ENCODE peak calls at places on chromosomes 3 and 15, in five cellular contexts. P is GM12878, Q is HEK293T, V is HepG2, R is H1. G is an unnamed sample.

GRCh38 chr15:29018983-29019875 is 133.5 kb downstream of the APBA2 start:
- DNase-seq in R (no peak), Q (no peak), V (no peak), P (no peak), G (no peak)

GRCh38 chr3:153980252-153980590 is 141.0 kb upstream of the ARHGEF26 start:
- DNase-seq in R (no peak), Q (no peak), V (no peak), P (no peak), G (no peak)

GRCh38 chr15:100733088-100733487 is 130.7 kb downstream of the ASB7 start:
- DNase-seq in V (no peak), Q (no peak), R (peak), P (no peak), G (no peak)

GRCh38 chr3:156304406-156304805 is 184.0 kb downstream of the KCNAB1 start:
- DNase-seq in Q (no peak), R (no peak), V (no peak), P (no peak), G (no peak)

GRCh38 chr3:151456065-151456464 is 4.8 kb downstream of the IGSF10 start:
- DNase-seq in P (no peak), Q (no peak), R (no peak), V (no peak), G (no peak)

GRCh38 chr3:167602041-167602440 is 51.7 kb downstream of the WDR49 start:
- DNase-seq in P (no peak), V (no peak), R (no peak), Q (no peak), G (no peak)

GRCh38 chr3:158102219-158102612 is 4.0 kb downstream of the SHOX2 start:
- DNase-seq in Q (no peak), P (no peak), R (no peak), V (no peak), G (no peak)

GRCh38 chr3:14358426-14359211 is 43.8 kb upstream of the SLC6A6 start:
- DNase-seq in V (no peak), R (no peak), Q (peak), P (no peak), G (no peak)

GRCh38 chr3:196159952-196160804 is 51.0 kb downstream of the ZDHHC19 start:
- DNase-seq in V (no peak), R (peak), Q (no peak), P (peak), G (no peak)

GRCh38 chr15:98760112-98760826 is 111.9 kb downstream of the IGF1R start:
- DNase-seq in R (no peak), P (no peak), V (no peak), Q (no peak), G (no peak)

GRCh38 chr3:128485283-128486156 is 7.5 kb downstream of the GATA2 start:
- DNase-seq in Q (no peak), V (no peak), P (no peak), R (no peak), G (no peak)

GRCh38 chr3:175384569-175384968 is 525.4 kb downstream of the NAALADL2 start:
- DNase-seq in Q (no peak), V (no peak), R (no peak), P (no peak), G (no peak)

GRCh38 chr3:156535162-156535627 is 19.7 kb downstream of the SSR3 start:
- DNase-seq in V (peak), R (no peak), P (no peak), Q (peak), G (peak)

GRCh38 chr15:66733976-66734375 is 31.9 kb downstream of the SMAD6 start:
- DNase-seq in V (no peak), P (no peak), Q (no peak), R (no peak), G (no peak)

GRCh38 chr3:186260726-186261125 is 101.3 kb downstream of the DGKG start:
- DNase-seq in V (no peak), R (no peak), Q (no peak), P (no peak), G (no peak)

GRCh38 chr3:143795849-143796248 is 52.4 kb downstream of the SLC9A9 start:
- DNase-seq in R (no peak), Q (no peak), P (no peak), V (no peak), G (no peak)

GRCh38 chr3:18666655-18667054 is 241.5 kb upstream of the SATB1 start:
- DNase-seq in V (no peak), P (no peak), R (no peak), Q (no peak), G (no peak)

GRCh38 chr15:55532944-55533343 is 24.9 kb upstream of the DNAAF4 start:
- DNase-seq in R (no peak), P (no peak), Q (no peak), V (no peak), G (no peak)

GRCh38 chr3:177441813-177442646 is 244.7 kb upstream of the TBL1XR1 start:
- DNase-seq in R (no peak), V (no peak), P (peak), Q (no peak), G (no peak)

GRCh38 chr3:192514754-192515660 is 212.3 kb downstream of the FGF12 start:
- DNase-seq in Q (peak), V (no peak), P (no peak), R (peak), G (peak)

GRCh38 chr3:22887664-22888291 is 315.3 kb upstream of the UBE2E2 start:
- DNase-seq in R (no peak), Q (peak), P (no peak), V (no peak), G (peak)

GRCh38 chr3:58463181-58463941 is 28.5 kb upstream of the KCTD6 start:
- DNase-seq in R (peak), V (peak), P (no peak), Q (peak), G (peak)

GRCh38 chr3:39292961-39293360 is 13.1 kb upstream of the CX3CR1 start:
- DNase-seq in R (no peak), P (no peak), Q (no peak), V (no peak), G (no peak)

GRCh38 chr3:39295184-39295775 is 15.4 kb upstream of the CX3CR1 start:
- DNase-seq in R (no peak), Q (no peak), P (peak), V (no peak), G (no peak)

GRCh38 chr3:39291903-39292329 is 12.1 kb upstream of the CX3CR1 start:
- DNase-seq in Q (peak), P (no peak), R (peak), V (peak), G (peak)

GRCh38 chr3:39296197-39297077 is 16.6 kb upstream of the CX3CR1 start:
- DNase-seq in Q (no peak), R (no peak), V (peak), P (no peak), G (no peak)

DNA sequence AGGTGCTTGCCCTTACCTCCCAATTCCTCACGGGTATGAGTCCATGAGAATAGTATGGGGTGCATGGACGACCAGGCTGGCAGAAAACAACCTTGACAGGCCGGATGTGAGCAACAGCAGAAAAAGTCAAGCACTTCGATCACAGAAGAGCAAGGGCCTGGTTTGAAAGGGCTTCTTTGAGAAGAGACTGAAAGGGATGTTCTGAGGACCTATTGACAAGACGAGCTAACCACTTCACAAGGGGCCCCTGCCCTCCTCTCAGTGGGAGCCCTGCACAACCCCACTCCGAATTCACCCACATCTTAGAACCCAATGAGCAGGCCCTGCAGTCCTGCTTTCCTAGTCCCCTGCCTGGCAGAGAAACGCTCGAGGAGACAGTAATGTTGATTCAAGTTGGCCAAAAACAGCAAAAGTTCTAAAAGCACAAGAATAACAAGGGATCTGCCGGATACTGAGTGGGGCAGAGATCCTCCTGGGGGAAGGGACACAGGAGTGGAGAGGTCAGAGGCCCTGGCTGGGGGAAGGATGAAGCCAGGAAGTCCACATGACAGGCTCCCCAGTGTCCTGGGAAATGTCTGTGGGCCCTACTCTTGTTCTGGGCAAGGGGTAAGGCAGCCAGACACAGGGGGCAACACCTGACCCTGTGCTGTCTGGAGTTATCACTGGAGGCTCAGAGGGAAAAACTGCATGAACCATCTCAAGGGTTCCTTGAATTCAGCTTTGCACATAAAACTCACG is 14.8 kb upstream of the CX3CR1 start:
- DNase-seq in P (no peak), Q (no peak), R (no peak), V (no peak), G (no peak)
- TF ChIP-seq SUZ12 in P (no peak), Q (no peak), R (no peak), V (no peak), G (no peak)

DNA sequence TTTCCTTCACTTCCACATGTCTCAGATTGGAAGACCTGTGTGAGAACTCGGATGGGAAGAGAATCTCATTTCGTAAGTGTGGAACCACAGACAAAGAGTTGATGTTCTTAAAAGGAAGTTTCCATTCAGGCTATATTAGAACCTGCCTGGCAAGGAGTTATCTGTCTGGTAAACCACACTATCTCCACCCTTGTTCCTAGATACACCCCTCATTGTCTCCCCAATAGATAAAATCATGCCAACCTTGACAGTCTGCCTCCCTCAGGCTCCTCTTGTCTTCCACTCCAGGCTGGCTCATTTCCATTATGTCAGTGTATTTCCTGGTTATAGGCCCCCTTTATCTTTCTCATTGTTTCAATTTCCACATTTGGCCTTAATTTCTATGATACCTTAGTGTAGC is 89.2 kb downstream of the TMEM108 start:
- DNase-seq in P (no peak), V (no peak), R (no peak), Q (no peak), G (no peak)
- TF ChIP-seq SUZ12 in P (no peak), V (no peak), R (no peak), Q (no peak), G (no peak)

GRCh38 chr15:40043927-40044716 is 5.1 kb upstream of the SRP14 start:
- DNase-seq in Q (no peak), R (no peak), P (no peak), V (no peak), G (no peak)
- TF ChIP-seq SUZ12 in Q (no peak), R (no peak), P (no peak), V (no peak), G (no peak)

GRCh38 chr3:188562163-188562562 is 408.2 kb downstream of the LPP start:
- DNase-seq in P (no peak), Q (no peak), R (no peak), V (no peak), G (no peak)

GRCh38 chr3:188557230-188557629 is 403.3 kb downstream of the LPP start:
- DNase-seq in Q (no peak), P (no peak), V (no peak), R (no peak), G (no peak)

GRCh38 chr3:188558343-188559068 is 404.5 kb downstream of the LPP start:
- DNase-seq in R (no peak), P (no peak), V (no peak), Q (no peak), G (no peak)

GRCh38 chr3:188559856-188560255 is 405.9 kb downstream of the LPP start:
- DNase-seq in P (no peak), R (no peak), V (no peak), Q (no peak), G (no peak)

DNA sequence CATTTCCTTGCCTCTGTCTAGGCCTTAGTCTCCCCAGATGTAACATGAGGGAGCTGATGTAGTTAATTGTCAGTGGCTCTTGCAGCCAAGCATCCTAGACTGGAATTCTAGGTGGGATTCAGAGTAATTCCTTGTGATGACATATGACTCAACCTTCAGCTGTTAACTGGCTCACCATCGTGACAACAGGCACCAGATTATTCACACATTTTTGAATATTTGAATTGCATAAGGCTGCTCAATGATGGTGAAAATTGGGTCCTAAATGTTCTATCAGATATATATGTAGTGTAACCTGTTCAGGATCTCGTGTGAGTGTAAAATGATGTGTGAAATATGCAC is 405.1 kb downstream of the LPP start:
- DNase-seq in Q (no peak), V (no peak), P (no peak), R (no peak), G (no peak)
- TF ChIP-seq SUZ12 in Q (no peak), V (no peak), P (no peak), R (no peak), G (no peak)

DNA sequence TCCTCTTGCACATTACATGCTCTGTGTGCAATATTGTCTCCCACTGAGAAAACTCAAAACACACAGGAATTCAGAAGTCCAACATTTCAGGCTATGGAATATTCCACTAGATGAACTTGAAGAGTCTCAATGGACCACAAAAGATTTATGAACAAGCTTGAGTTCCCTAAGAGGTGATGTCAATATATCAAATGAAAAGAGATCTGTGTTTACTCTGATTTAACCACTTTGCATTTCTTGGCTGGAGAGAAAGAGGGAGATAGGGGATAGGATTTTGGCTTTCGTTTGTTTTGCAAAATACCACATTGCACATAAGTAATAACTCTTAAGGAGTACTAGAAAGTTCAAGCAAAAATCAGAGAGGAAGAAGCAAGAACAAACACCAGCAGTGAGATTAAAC is 20.2 kb downstream of the PDZRN3 start:
- DNase-seq in V (no peak), Q (no peak), R (no peak), P (no peak), G (no peak)
- TF ChIP-seq SUZ12 in V (no peak), Q (no peak), R (no peak), P (no peak), G (no peak)

GRCh38 chr3:131221731-131222130 is 159.8 kb upstream of the NUDT16 start:
- DNase-seq in V (no peak), R (no peak), Q (no peak), P (no peak), G (no peak)

GRCh38 chr3:131216801-131217200 is 164.8 kb upstream of the NUDT16 start:
- DNase-seq in R (no peak), P (no peak), V (peak), Q (peak), G (peak)

GRCh38 chr3:131218196-131218595 is 163.4 kb upstream of the NUDT16 start:
- DNase-seq in P (no peak), R (no peak), V (no peak), Q (no peak), G (no peak)

GRCh38 chr3:131216340-131216739 is 165.2 kb upstream of the NUDT16 start:
- DNase-seq in R (no peak), V (no peak), Q (no peak), P (no peak), G (no peak)

DNA sequence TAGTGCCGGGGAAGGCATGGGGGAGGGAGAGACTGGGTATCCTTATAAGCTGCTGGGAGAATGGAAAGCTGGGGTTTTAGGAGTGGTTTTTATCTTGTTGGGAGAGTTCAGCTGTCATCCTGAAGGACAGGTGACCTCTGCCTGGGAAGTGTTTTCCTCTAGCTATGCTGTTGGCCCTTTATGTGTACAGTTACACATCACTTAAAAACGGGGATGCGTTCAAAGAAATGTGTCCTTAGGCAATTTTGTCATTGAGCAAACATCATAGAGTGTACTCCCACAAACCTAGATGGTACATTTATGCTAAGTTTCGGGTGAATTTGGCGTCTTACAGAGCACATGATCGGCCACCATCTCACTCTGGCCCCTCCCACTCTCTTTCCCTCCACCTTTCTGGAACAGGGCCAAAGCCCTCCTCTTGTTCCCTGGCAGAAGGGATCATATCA is 164.3 kb upstream of the NUDT16 start:
- DNase-seq in Q (peak), P (no peak), R (no peak), V (no peak), G (no peak)
- TF ChIP-seq SUZ12 in Q (no peak), P (no peak), R (no peak), V (no peak), G (no peak)

GRCh38 chr3:52393131-52393807 is 51.6 kb downstream of the SEMA3G start:
- DNase-seq in R (no peak), Q (no peak), V (no peak), P (no peak), G (no peak)
- TF ChIP-seq SUZ12 in R (no peak), Q (no peak), V (no peak), P (no peak), G (no peak)

GRCh38 chr15:32887090-32887489 is 169.3 kb downstream of the GREM1 start:
- DNase-seq in R (no peak), P (no peak), V (no peak), Q (no peak), G (no peak)
- TF ChIP-seq SUZ12 in R (no peak), P (no peak), V (no peak), Q (no peak), G (no peak)

GRCh38 chr15:70723124-70723427 is 40.3 kb downstream of the UACA start:
- DNase-seq in Q (no peak), R (no peak), V (no peak), P (no peak), G (no peak)

GRCh38 chr15:70720228-70721016 is 42.9 kb downstream of the UACA start:
- DNase-seq in Q (no peak), P (no peak), R (no peak), V (no peak), G (no peak)

GRCh38 chr15:70726753-70727152 is 36.6 kb downstream of the UACA start:
- DNase-seq in Q (no peak), P (no peak), R (no peak), V (no peak), G (no peak)

GRCh38 chr15:70723927-70724326 is 39.4 kb downstream of the UACA start:
- DNase-seq in Q (no peak), P (no peak), V (no peak), R (no peak), G (no peak)

GRCh38 chr15:70722266-70723123 is 40.9 kb downstream of the UACA start:
- DNase-seq in R (no peak), P (no peak), Q (no peak), V (peak), G (peak)
- TF ChIP-seq SUZ12 in R (no peak), P (no peak), Q (no peak), V (no peak), G (no peak)

DNA sequence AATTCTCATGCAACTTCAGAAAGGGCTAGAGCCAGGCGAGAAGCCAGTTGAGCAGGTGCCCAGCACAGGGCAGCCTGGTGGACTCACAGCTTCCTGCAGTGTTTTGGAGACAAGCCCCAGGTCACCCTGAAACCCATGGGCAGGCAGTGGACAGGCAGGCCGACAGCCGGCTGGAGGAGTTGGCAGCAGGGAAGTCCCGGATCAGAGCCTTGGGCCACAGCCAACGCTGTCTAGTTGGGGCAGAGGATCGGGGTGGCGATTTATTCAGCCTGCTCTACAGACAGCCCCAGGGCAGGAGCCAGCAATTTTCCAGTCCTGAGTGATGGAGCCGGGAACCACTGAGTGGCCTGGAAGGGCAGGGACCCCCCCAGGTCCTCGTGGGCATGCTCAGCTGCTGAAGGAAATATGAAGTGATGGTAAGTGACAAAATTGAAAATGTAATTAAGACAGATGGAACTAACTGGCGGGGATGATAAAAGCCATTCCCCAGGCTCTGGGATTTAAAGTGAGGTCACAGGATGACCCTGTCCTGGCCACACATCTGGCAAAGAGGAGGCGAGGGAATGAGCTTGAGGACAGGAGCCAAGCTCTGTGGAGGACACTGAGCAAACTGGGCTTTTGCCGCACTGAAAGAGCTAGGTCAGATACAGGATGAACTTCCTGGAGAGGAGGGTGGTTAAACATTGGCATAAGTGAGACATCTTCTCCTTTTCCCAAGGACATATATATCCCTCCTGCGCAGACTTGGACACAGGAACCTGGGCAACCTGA is 34.4 kb upstream of the TBC1D21 start:
- DNase-seq in Q (no peak), P (no peak), R (no peak), V (no peak), G (no peak)
- TF ChIP-seq SUZ12 in Q (no peak), P (no peak), R (no peak), V (no peak), G (no peak)

G was measured in NT2/D1.